ENCODE peak calls at places on chromosome 15, in five cellular contexts. C is mesothelial cell of epicardium, S is GM12865, I is mucosa of descending colon, L is AG04450. Q is an unnamed sample.

GRCh38 chr15:85579011-85579701 is 198.8 kb downstream of the AKAP13 start:
- DNase-seq in L (no peak), I (no peak), C (no peak), S (no peak), Q (no peak)

GRCh38 chr15:68389936-68390790 is 41.8 kb downstream of the ITGA11 start:
- DNase-seq in I (no peak), S (peak; percentile 86), C (peak; percentile 35), L (peak; percentile 16), Q (no peak)

GRCh38 chr15:52178765-52179164 is 12.4 kb downstream of the GNB5 start:
- DNase-seq in S (no peak), I (no peak), L (no peak), C (no peak), Q (peak; percentile 36)

GRCh38 chr15:79265167-79265566 is 17.4 kb upstream of the ANKRD34C start:
- DNase-seq in I (no peak), S (no peak), C (no peak), L (no peak), Q (no peak)

GRCh38 chr15:58980351-58980939 is 7.0 kb upstream of the RNF111 start:
- DNase-seq in C (no peak), L (no peak), S (peak; percentile 65), I (no peak), Q (no peak)

GRCh38 chr15:80087104-80087503 is 27.6 kb downstream of the ZFAND6 start:
- DNase-seq in C (no peak), L (no peak), I (no peak), S (no peak), Q (no peak)

GRCh38 chr15:29377141-29377540 is 107.5 kb upstream of the NSMCE3 start:
- DNase-seq in I (no peak), C (no peak), L (no peak), S (no peak), Q (no peak)

GRCh38 chr15:41507820-41508290 is 5.8 kb downstream of the LTK start:
- DNase-seq in L (no peak), S (no peak), I (peak; percentile 66), C (no peak), Q (peak; percentile 90)

GRCh38 chr15:78003539-78004008 is 73.9 kb downstream of the TBC1D2B start:
- DNase-seq in S (no peak), I (no peak), L (no peak), C (no peak), Q (no peak)

GRCh38 chr15:41115652-41116115 is 396 bp downstream of the INO80 start:
- DNase-seq in C (no peak), I (peak; percentile 88), L (peak; percentile 6), S (no peak), Q (peak; percentile 62)

GRCh38 chr15:25790003-25790660 is 73.0 kb downstream of the ATP10A start:
- DNase-seq in L (peak; percentile 72), C (no peak), S (peak; percentile 30), I (no peak), Q (no peak)

GRCh38 chr15:55588818-55589122 is 625 bp upstream of the PYGO1 start:
- DNase-seq in S (no peak), L (no peak), C (no peak), I (no peak), Q (no peak)

GRCh38 chr15:99324082-99324620 is 72.9 kb downstream of the LRRC28 start:
- DNase-seq in C (no peak), L (peak; percentile 20), I (no peak), S (peak; percentile 69), Q (no peak)

GRCh38 chr15:25415217-25415616 is 23.6 kb downstream of the UBE3A start:
- DNase-seq in L (no peak), I (no peak), S (no peak), C (no peak), Q (no peak)

GRCh38 chr15:67280217-67280616 is 25.6 kb downstream of the IQCH start:
- DNase-seq in I (no peak), S (no peak), C (no peak), L (no peak), Q (no peak)

GRCh38 chr15:34810455-34811146 is 15.3 kb upstream of the ACTC1 start:
- DNase-seq in C (no peak), I (no peak), L (peak; percentile 97), S (no peak), Q (no peak)

GRCh38 chr15:33142708-33143107 is 51.8 kb downstream of the FMN1 start:
- DNase-seq in L (no peak), C (no peak), I (no peak), S (no peak), Q (no peak)

GRCh38 chr15:58459562-58459961 is 27.8 kb downstream of the LIPC start:
- DNase-seq in C (no peak), I (peak; percentile 84), S (no peak), L (no peak), Q (no peak)

GRCh38 chr15:76109046-76109445 is 49.3 kb downstream of the TMEM266 start:
- DNase-seq in I (no peak), C (no peak), L (no peak), S (no peak), Q (no peak)

GRCh38 chr15:27064080-27064479 is 93.1 kb downstream of the GABRG3 start:
- DNase-seq in S (no peak), L (no peak), C (no peak), I (no peak), Q (no peak)

GRCh38 chr15:99315636-99316035 is 64.4 kb downstream of the LRRC28 start:
- DNase-seq in L (no peak), I (no peak), S (no peak), C (no peak), Q (no peak)

GRCh38 chr15:38522922-38523321 is 41.7 kb downstream of the RASGRP1 start:
- DNase-seq in C (no peak), I (no peak), L (no peak), S (no peak), Q (no peak)

GRCh38 chr15:74826372-74826819 is at the start of gene CPLX3:
- DNase-seq in C (peak; percentile 79), S (no peak), I (no peak), L (no peak), Q (no peak)

GRCh38 chr15:91100561-91101355 is 701 bp downstream of the SV2B start:
- DNase-seq in C (no peak), I (no peak), L (no peak), S (no peak), Q (no peak)

GRCh38 chr15:68410466-68411200 is 21.3 kb downstream of the ITGA11 start:
- DNase-seq in S (no peak), C (peak; percentile 9), L (no peak), I (no peak), Q (no peak)

GRCh38 chr15:100759116-100759515 is 120.5 kb upstream of the ALDH1A3 start:
- DNase-seq in C (no peak), S (no peak), I (no peak), L (peak; percentile 69), Q (no peak)

GRCh38 chr15:36924076-36924475 is 176.3 kb downstream of the MEIS2 start:
- DNase-seq in I (no peak), L (no peak), S (no peak), C (no peak), Q (no peak)

GRCh38 chr15:75025102-75025501 is 1.7 kb downstream of the PPCDC start:
- DNase-seq in C (no peak), I (no peak), S (no peak), L (no peak), Q (no peak)

GRCh38 chr15:77104155-77104554 is 33.2 kb upstream of the TSPAN3 start:
- DNase-seq in I (no peak), C (no peak), L (no peak), S (no peak), Q (no peak)

GRCh38 chr15:85750319-85750806 is 44.4 kb downstream of the KLHL25 start:
- DNase-seq in C (no peak), I (peak; percentile 71), L (no peak), S (no peak), Q (peak; percentile 58)

GRCh38 chr15:53534105-53534839 is 225.2 kb downstream of the WDR72 start:
- DNase-seq in S (no peak), C (no peak), L (no peak), I (no peak), Q (no peak)

GRCh38 chr15:62988701-62989100 is 53.8 kb upstream of the TPM1 start:
- DNase-seq in C (no peak), S (no peak), I (no peak), L (no peak), Q (no peak)
- TF ChIP-seq CTCF in C (no peak), S (no peak), I (no peak), L (no peak), Q (no peak)

GRCh38 chr15:72585659-72586058 is 68.8 kb upstream of the GOLGA6B start:
- DNase-seq in I (no peak), L (no peak), C (no peak), S (no peak), Q (no peak)
- TF ChIP-seq CTCF in I (no peak), L (peak; percentile 41), C (no peak), S (no peak), Q (no peak)

GRCh38 chr15:48642795-48643194 is 2.7 kb downstream of the FBN1 start:
- DNase-seq in C (no peak), L (no peak), S (peak; percentile 37), I (no peak), Q (no peak)

GRCh38 chr15:48643776-48644497 is 1.6 kb downstream of the FBN1 start:
- DNase-seq in S (no peak), I (no peak), C (no peak), L (no peak), Q (no peak)

GRCh38 chr15:48643236-48643635 is 2.3 kb downstream of the FBN1 start:
- DNase-seq in C (no peak), L (no peak), I (no peak), S (no peak), Q (no peak)

GRCh38 chr15:48638966-48639365 is 6.5 kb downstream of the FBN1 start:
- DNase-seq in L (no peak), S (no peak), I (no peak), C (no peak), Q (no peak)

DNA sequence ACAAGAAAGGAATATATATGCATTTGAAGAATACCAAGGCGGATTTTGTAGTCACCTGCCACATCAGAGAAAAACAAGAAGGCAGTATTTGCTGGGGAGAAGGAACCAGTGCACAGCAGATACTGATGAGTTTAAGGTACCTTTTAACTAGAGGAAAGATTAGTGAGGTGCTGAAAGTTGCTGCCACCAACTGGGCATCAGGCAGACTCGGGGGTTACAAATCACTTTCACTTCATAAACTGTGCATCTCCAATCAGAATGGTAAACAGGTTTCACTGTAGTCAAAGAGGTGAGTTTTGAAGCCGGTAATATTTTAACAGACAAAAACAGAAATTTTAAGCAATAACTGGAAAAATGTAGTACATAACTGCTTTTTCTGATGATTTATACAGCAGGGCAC is 4.1 kb downstream of the FBN1 start:
- DNase-seq in C (no peak), S (peak; percentile 63), L (no peak), I (no peak), Q (no peak)
- TF ChIP-seq CTCF in C (no peak), S (peak; percentile 32), L (peak; percentile 36), I (no peak), Q (no peak)

GRCh38 chr15:70680817-70681216 is 82.5 kb downstream of the UACA start:
- DNase-seq in C (no peak), I (no peak), S (no peak), L (no peak), Q (no peak)

DNA sequence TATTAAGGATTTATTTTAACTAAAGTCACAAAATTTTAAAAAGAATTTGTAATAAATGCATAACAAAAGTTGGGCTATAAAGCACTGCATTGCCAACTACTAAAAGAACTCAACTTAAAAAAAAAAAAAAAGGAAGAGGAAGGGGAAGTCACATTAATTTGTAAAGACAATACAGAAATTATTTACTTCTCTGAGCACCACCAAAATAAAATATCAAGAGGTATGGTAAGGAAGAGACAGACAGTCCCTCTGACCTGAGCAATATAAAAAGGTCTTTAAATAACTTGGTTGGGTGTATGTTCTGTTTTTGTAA is 83.5 kb downstream of the UACA start:
- DNase-seq in I (no peak), L (no peak), C (no peak), S (no peak), Q (no peak)
- TF ChIP-seq CTCF in I (no peak), L (no peak), C (no peak), S (no peak), Q (no peak)